ENCODE peak calls at places on chromosome 5, in five cellular contexts. One of them, this sample, is unnamed.

GRCh38 chr5:32244017-32244416 is 68.7 kb downstream of the MTMR12 start:
- DNase-seq in heart right ventricle: no peak
- DNase-seq in HFF-Myc: no peak
- DNase-seq in dorsolateral prefrontal cortex: no peak
- DNase-seq in MCF 10A: no peak
- DNase-seq in this sample: no peak

GRCh38 chr5:60541980-60542379 is 158.0 kb downstream of the DEPDC1B start:
- DNase-seq in heart right ventricle: no peak
- DNase-seq in HFF-Myc: no peak
- DNase-seq in dorsolateral prefrontal cortex: no peak
- DNase-seq in MCF 10A: peak
- DNase-seq in this sample: no peak

GRCh38 chr5:177133845-177134652 is 476 bp downstream of the NSD1 start:
- DNase-seq in heart right ventricle: peak
- DNase-seq in HFF-Myc: no peak
- DNase-seq in dorsolateral prefrontal cortex: no peak
- DNase-seq in MCF 10A: peak
- DNase-seq in this sample: no peak

GRCh38 chr5:177419045-177419444 is 7.4 kb upstream of the GRK6 start:
- DNase-seq in heart right ventricle: no peak
- DNase-seq in HFF-Myc: no peak
- DNase-seq in dorsolateral prefrontal cortex: no peak
- DNase-seq in MCF 10A: peak
- DNase-seq in this sample: no peak

GRCh38 chr5:172586118-172587060 is 54.7 kb upstream of the NEURL1B start:
- DNase-seq in heart right ventricle: no peak
- DNase-seq in HFF-Myc: no peak
- DNase-seq in dorsolateral prefrontal cortex: no peak
- DNase-seq in MCF 10A: no peak
- DNase-seq in this sample: no peak

GRCh38 chr5:98586581-98586980 is 186.9 kb upstream of the RGMB start:
- DNase-seq in heart right ventricle: no peak
- DNase-seq in HFF-Myc: no peak
- DNase-seq in dorsolateral prefrontal cortex: no peak
- DNase-seq in MCF 10A: no peak
- DNase-seq in this sample: no peak

GRCh38 chr5:181260720-181261319 is at the start of gene TRIM52:
- DNase-seq in heart right ventricle: peak
- DNase-seq in HFF-Myc: peak
- DNase-seq in dorsolateral prefrontal cortex: peak
- DNase-seq in MCF 10A: peak
- DNase-seq in this sample: peak

GRCh38 chr5:55682071-55682470 is 30.1 kb downstream of the SLC38A9 start:
- DNase-seq in heart right ventricle: no peak
- DNase-seq in HFF-Myc: no peak
- DNase-seq in dorsolateral prefrontal cortex: no peak
- DNase-seq in MCF 10A: no peak
- DNase-seq in this sample: no peak

GRCh38 chr5:30734118-30734517 is 459.4 kb upstream of the CDH6 start:
- DNase-seq in heart right ventricle: no peak
- DNase-seq in HFF-Myc: no peak
- DNase-seq in dorsolateral prefrontal cortex: no peak
- DNase-seq in MCF 10A: no peak
- DNase-seq in this sample: no peak

GRCh38 chr5:59007460-59008063 is 424.7 kb downstream of the RAB3C start:
- DNase-seq in heart right ventricle: no peak
- DNase-seq in HFF-Myc: no peak
- DNase-seq in dorsolateral prefrontal cortex: no peak
- DNase-seq in MCF 10A: peak
- DNase-seq in this sample: no peak

GRCh38 chr5:140267559-140268018 is 35.3 kb downstream of the PFDN1 start:
- DNase-seq in heart right ventricle: no peak
- DNase-seq in HFF-Myc: no peak
- DNase-seq in dorsolateral prefrontal cortex: no peak
- DNase-seq in MCF 10A: no peak
- DNase-seq in this sample: no peak

GRCh38 chr5:14270212-14270702 is 127.1 kb downstream of the TRIO start:
- DNase-seq in heart right ventricle: no peak
- DNase-seq in HFF-Myc: peak
- DNase-seq in dorsolateral prefrontal cortex: no peak
- DNase-seq in MCF 10A: peak
- DNase-seq in this sample: no peak
- TF ChIP-seq CTCF in heart right ventricle: peak
- TF ChIP-seq CTCF in HFF-Myc: peak
- TF ChIP-seq CTCF in dorsolateral prefrontal cortex: peak
- TF ChIP-seq CTCF in MCF 10A: peak
- TF ChIP-seq CTCF in this sample: peak

GRCh38 chr5:7261049-7261448 is 134.9 kb upstream of the ADCY2 start:
- DNase-seq in heart right ventricle: no peak
- DNase-seq in HFF-Myc: peak
- DNase-seq in dorsolateral prefrontal cortex: no peak
- DNase-seq in MCF 10A: peak
- DNase-seq in this sample: peak
- TF ChIP-seq CTCF in heart right ventricle: peak
- TF ChIP-seq CTCF in HFF-Myc: peak
- TF ChIP-seq CTCF in dorsolateral prefrontal cortex: peak
- TF ChIP-seq CTCF in MCF 10A: peak
- TF ChIP-seq CTCF in this sample: peak

GRCh38 chr5:38780950-38781349 is 64.9 kb upstream of the OSMR start:
- DNase-seq in heart right ventricle: peak
- DNase-seq in HFF-Myc: peak
- DNase-seq in dorsolateral prefrontal cortex: no peak
- DNase-seq in MCF 10A: peak
- DNase-seq in this sample: peak
- TF ChIP-seq CTCF in heart right ventricle: peak
- TF ChIP-seq CTCF in HFF-Myc: peak
- TF ChIP-seq CTCF in dorsolateral prefrontal cortex: peak
- TF ChIP-seq CTCF in MCF 10A: no peak
- TF ChIP-seq CTCF in this sample: peak

DNA sequence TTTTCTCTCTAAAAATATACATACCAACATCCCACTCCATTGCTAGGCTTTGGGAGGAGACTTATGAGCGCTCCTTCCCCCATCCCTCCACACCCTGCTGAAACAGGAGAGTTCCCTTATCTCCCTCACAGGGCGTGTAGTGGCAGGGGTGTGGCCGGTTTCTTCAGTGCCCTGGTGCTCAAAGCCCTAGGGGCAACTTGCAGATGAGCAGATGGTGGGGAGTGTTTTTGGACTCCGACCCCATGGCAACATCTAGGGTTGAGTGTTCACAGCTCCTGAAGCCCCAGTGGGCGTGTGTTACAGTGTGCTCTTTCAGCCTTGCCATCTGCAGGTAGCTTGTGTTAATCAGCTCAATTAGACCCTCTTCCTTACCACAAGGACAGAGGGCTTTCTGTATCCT is 409.5 kb downstream of the MAT2B start:
- DNase-seq in heart right ventricle: no peak
- DNase-seq in HFF-Myc: no peak
- DNase-seq in dorsolateral prefrontal cortex: no peak
- DNase-seq in MCF 10A: no peak
- DNase-seq in this sample: no peak
- TF ChIP-seq CTCF in heart right ventricle: no peak
- TF ChIP-seq CTCF in HFF-Myc: no peak
- TF ChIP-seq CTCF in dorsolateral prefrontal cortex: no peak
- TF ChIP-seq CTCF in MCF 10A: no peak
- TF ChIP-seq CTCF in this sample: no peak

DNA sequence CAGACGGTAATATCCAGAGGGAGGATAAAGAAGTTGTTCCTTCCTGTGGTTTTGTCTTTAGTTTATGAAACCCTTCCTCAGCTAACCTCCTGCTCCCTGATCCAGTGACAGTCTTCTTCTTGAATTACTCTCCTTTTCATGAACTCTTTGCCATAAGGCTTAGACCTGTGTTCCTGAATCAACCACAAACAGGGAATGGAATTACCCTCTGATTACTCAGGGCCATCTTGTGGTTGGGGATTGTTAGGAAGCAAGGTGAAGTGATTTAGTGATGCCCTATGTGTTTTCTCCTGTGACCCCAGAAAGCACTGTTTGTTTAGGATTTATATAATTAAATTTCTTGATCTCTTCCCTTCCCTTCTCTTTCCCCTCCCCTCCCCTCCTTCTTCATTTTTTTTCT is 409.1 kb downstream of the TAF11L14 start:
- DNase-seq in heart right ventricle: no peak
- DNase-seq in HFF-Myc: no peak
- DNase-seq in dorsolateral prefrontal cortex: no peak
- DNase-seq in MCF 10A: peak
- DNase-seq in this sample: no peak
- TF ChIP-seq CTCF in heart right ventricle: no peak
- TF ChIP-seq CTCF in HFF-Myc: no peak
- TF ChIP-seq CTCF in dorsolateral prefrontal cortex: no peak
- TF ChIP-seq CTCF in MCF 10A: no peak
- TF ChIP-seq CTCF in this sample: no peak

GRCh38 chr5:6572825-6573380 is 59.9 kb downstream of the NSUN2 start:
- DNase-seq in heart right ventricle: no peak
- DNase-seq in HFF-Myc: no peak
- DNase-seq in dorsolateral prefrontal cortex: no peak
- DNase-seq in MCF 10A: no peak
- DNase-seq in this sample: no peak

GRCh38 chr5:6572086-6572824 is 60.6 kb downstream of the NSUN2 start:
- DNase-seq in heart right ventricle: no peak
- DNase-seq in HFF-Myc: no peak
- DNase-seq in dorsolateral prefrontal cortex: no peak
- DNase-seq in MCF 10A: no peak
- DNase-seq in this sample: no peak

GRCh38 chr5:6574111-6574510 is 58.7 kb downstream of the NSUN2 start:
- DNase-seq in heart right ventricle: no peak
- DNase-seq in HFF-Myc: no peak
- DNase-seq in dorsolateral prefrontal cortex: no peak
- DNase-seq in MCF 10A: no peak
- DNase-seq in this sample: no peak

GRCh38 chr5:6573651-6574101 is 59.2 kb downstream of the NSUN2 start:
- DNase-seq in heart right ventricle: no peak
- DNase-seq in HFF-Myc: no peak
- DNase-seq in dorsolateral prefrontal cortex: no peak
- DNase-seq in MCF 10A: no peak
- DNase-seq in this sample: no peak

GRCh38 chr5:6574537-6574936 is 58.3 kb downstream of the NSUN2 start:
- DNase-seq in heart right ventricle: no peak
- DNase-seq in HFF-Myc: no peak
- DNase-seq in dorsolateral prefrontal cortex: no peak
- DNase-seq in MCF 10A: no peak
- DNase-seq in this sample: no peak
- TF ChIP-seq CTCF in heart right ventricle: peak
- TF ChIP-seq CTCF in HFF-Myc: no peak
- TF ChIP-seq CTCF in dorsolateral prefrontal cortex: peak
- TF ChIP-seq CTCF in MCF 10A: no peak
- TF ChIP-seq CTCF in this sample: no peak

DNA sequence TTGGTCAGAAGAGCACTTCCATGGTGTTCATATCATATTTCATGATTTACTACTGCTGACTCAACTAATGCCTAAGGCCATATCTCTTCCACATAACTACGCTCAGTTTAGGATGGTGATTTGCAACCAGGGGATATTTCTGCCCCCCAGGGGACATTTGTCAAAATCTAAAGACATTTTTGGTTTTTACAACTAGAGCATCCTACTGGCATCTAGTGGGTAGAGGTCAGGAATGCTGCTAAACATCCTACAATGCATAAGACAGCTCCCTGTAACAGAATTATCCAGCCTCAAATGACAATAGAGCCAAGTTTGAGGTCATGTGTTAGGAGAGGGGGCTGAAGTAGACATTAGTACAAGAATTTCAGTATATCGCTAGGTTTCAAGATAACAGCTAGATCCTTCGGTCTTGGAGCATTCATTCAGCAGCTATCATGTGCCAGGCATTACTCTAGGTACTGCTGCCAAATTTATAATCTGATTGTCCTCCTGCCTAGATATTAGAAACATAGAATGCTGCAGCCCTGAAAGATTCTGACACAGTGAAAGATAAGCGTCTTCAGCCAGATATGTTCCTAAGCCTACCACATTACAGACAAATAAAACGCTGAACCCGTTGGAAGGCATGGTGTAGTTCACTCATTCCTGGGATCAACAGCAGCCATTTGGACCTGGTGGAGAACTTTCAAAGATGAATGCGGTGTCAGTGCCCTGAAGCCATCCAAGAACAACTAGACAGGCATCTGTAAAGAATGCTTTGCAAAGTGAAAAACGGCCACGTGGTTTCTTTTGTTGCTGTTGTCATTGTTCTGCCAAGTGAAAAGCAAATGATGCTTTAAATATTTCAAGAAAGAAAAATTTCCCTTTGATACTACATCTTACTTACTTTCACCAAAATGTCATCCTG is 55.5 kb upstream of the FST start:
- DNase-seq in heart right ventricle: no peak
- DNase-seq in HFF-Myc: no peak
- DNase-seq in dorsolateral prefrontal cortex: no peak
- DNase-seq in MCF 10A: peak
- DNase-seq in this sample: no peak
- TF ChIP-seq CTCF in heart right ventricle: no peak
- TF ChIP-seq CTCF in HFF-Myc: no peak
- TF ChIP-seq CTCF in dorsolateral prefrontal cortex: no peak
- TF ChIP-seq CTCF in MCF 10A: peak
- TF ChIP-seq CTCF in this sample: no peak